ENCODE peak calls at places on chromosomes 5 and 9, in five cellular contexts. P is activated naive CD4-positive, alpha-beta T cell treated with Interleukin-2 at 50 U/mL for 16 hours; H is stimulated activated CD4-positive, alpha-beta T cell treated with anti-CD3 and anti-CD28 coated beads, Interleukin-15, amount 100 ng/mL, for 24 hours; T is Kasumi-1; O is AG08396. X is an unnamed sample.

GRCh38 chr9:89730715-89731114 is 125.9 kb downstream of the GADD45G start:
- DNase-seq in P (no peak), H (peak; percentile 6), T (no peak), O (no peak), X (no peak)

GRCh38 chr9:14961372-14962068 is 51.3 kb upstream of the FREM1 start:
- DNase-seq in P (no peak), H (no peak), T (no peak), O (no peak), X (no peak)

GRCh38 chr9:132207839-132208615 is 46.2 kb downstream of the NTNG2 start:
- DNase-seq in P (no peak), H (no peak), T (no peak), O (no peak), X (no peak)

GRCh38 chr9:90956026-90956810 is 154.6 kb downstream of the SYK start:
- DNase-seq in P (no peak), H (no peak), T (no peak), O (peak; percentile 59), X (no peak)

GRCh38 chr9:27353405-27354229 is 56.7 kb upstream of the EQTN start:
- DNase-seq in P (no peak), H (no peak), T (no peak), O (no peak), X (peak; percentile 51)

GRCh38 chr9:93493949-93494348 is 40.6 kb upstream of the FAM120AOS start:
- DNase-seq in P (no peak), H (no peak), T (no peak), O (no peak), X (no peak)

GRCh38 chr5:111734013-111734412 is 23.0 kb downstream of the NREP start:
- DNase-seq in P (no peak), H (no peak), T (no peak), O (no peak), X (peak; percentile 35)

GRCh38 chr5:172931001-172931536 is 28.2 kb upstream of the RPL26L1 start:
- DNase-seq in P (no peak), H (no peak), T (no peak), O (peak; percentile 79), X (no peak)

GRCh38 chr9:107222020-107222522 is 61.0 kb upstream of the RAD23B start:
- DNase-seq in P (no peak), H (no peak), T (no peak), O (peak; percentile 18), X (no peak)

GRCh38 chr9:88220652-88221051 is 82.4 kb upstream of the SPATA31C2 start:
- DNase-seq in P (no peak), H (no peak), T (no peak), O (no peak), X (no peak)